ENCODE peak calls at places on chromosomes 2 and 18, in ten cellular contexts. One of them, this sample, is unnamed.
A peak's percentile ranks its signal among the peaks of the same experiment; 100 is the strongest.

GRCh38 chr18:13216732-13217465 is 1.7 kb upstream of the LDLRAD4 start:
- DNase-seq in MG63: peak; percentile 26
- DNase-seq in OCI-LY7: no peak
- DNase-seq in NT2/D1: no peak
- DNase-seq in uterus: peak; percentile 39
- DNase-seq in effector memory CD4-positive, alpha-beta T cell: peak; percentile 31
- DNase-seq in heart right ventricle: peak; percentile 53
- DNase-seq in right lobe of liver: peak; percentile 68
- DNase-seq in left ventricle myocardium inferior: peak; percentile 59
- DNase-seq in transverse colon: peak; percentile 53
- DNase-seq in this sample: peak; percentile 47

GRCh38 chr2:232838406-232838874 is 31.6 kb upstream of the SNORC start:
- DNase-seq in MG63: no peak
- DNase-seq in OCI-LY7: peak; percentile 90
- DNase-seq in NT2/D1: no peak
- DNase-seq in uterus: no peak
- DNase-seq in effector memory CD4-positive, alpha-beta T cell: peak; percentile 52
- DNase-seq in heart right ventricle: no peak
- DNase-seq in right lobe of liver: no peak
- DNase-seq in left ventricle myocardium inferior: no peak
- DNase-seq in transverse colon: peak; percentile 53
- DNase-seq in this sample: peak; percentile 46

GRCh38 chr18:60656563-60656962 is 284.0 kb upstream of the MC4R start:
- DNase-seq in MG63: no peak
- DNase-seq in OCI-LY7: no peak
- DNase-seq in NT2/D1: no peak
- DNase-seq in uterus: no peak
- DNase-seq in effector memory CD4-positive, alpha-beta T cell: no peak
- DNase-seq in heart right ventricle: no peak
- DNase-seq in right lobe of liver: no peak
- DNase-seq in left ventricle myocardium inferior: no peak
- DNase-seq in transverse colon: no peak
- DNase-seq in this sample: no peak

GRCh38 chr2:37149626-37150322 is 7.0 kb downstream of the EIF2AK2 start:
- DNase-seq in MG63: no peak
- DNase-seq in OCI-LY7: no peak
- DNase-seq in NT2/D1: no peak
- DNase-seq in uterus: no peak
- DNase-seq in effector memory CD4-positive, alpha-beta T cell: no peak
- DNase-seq in heart right ventricle: no peak
- DNase-seq in right lobe of liver: no peak
- DNase-seq in left ventricle myocardium inferior: no peak
- DNase-seq in transverse colon: no peak
- DNase-seq in this sample: no peak

GRCh38 chr2:43054367-43054766 is 172.0 kb downstream of the ZFP36L2 start:
- DNase-seq in MG63: no peak
- DNase-seq in OCI-LY7: no peak
- DNase-seq in NT2/D1: no peak
- DNase-seq in uterus: no peak
- DNase-seq in effector memory CD4-positive, alpha-beta T cell: no peak
- DNase-seq in heart right ventricle: no peak
- DNase-seq in right lobe of liver: peak; percentile 56
- DNase-seq in left ventricle myocardium inferior: no peak
- DNase-seq in transverse colon: no peak
- DNase-seq in this sample: no peak

GRCh38 chr2:141323571-141323970 is 807.2 kb downstream of the LRP1B start:
- DNase-seq in MG63: no peak
- DNase-seq in OCI-LY7: no peak
- DNase-seq in NT2/D1: no peak
- DNase-seq in uterus: no peak
- DNase-seq in effector memory CD4-positive, alpha-beta T cell: no peak
- DNase-seq in heart right ventricle: no peak
- DNase-seq in right lobe of liver: no peak
- DNase-seq in left ventricle myocardium inferior: no peak
- DNase-seq in transverse colon: no peak
- DNase-seq in this sample: no peak

GRCh38 chr2:160920791-160921303 is 239.4 kb upstream of the TANK start:
- DNase-seq in MG63: peak; percentile 88
- DNase-seq in OCI-LY7: no peak
- DNase-seq in NT2/D1: no peak
- DNase-seq in uterus: peak; percentile 79
- DNase-seq in effector memory CD4-positive, alpha-beta T cell: no peak
- DNase-seq in heart right ventricle: peak; percentile 34
- DNase-seq in right lobe of liver: no peak
- DNase-seq in left ventricle myocardium inferior: peak; percentile 28
- DNase-seq in transverse colon: no peak
- DNase-seq in this sample: no peak

GRCh38 chr2:57880446-57880845 is 166.2 kb upstream of the VRK2 start:
- DNase-seq in MG63: no peak
- DNase-seq in OCI-LY7: no peak
- DNase-seq in NT2/D1: no peak
- DNase-seq in uterus: no peak
- DNase-seq in effector memory CD4-positive, alpha-beta T cell: no peak
- DNase-seq in heart right ventricle: no peak
- DNase-seq in right lobe of liver: no peak
- DNase-seq in left ventricle myocardium inferior: no peak
- DNase-seq in transverse colon: no peak
- DNase-seq in this sample: no peak

GRCh38 chr18:6310714-6311113 is 104.0 kb downstream of the L3MBTL4 start:
- DNase-seq in MG63: no peak
- DNase-seq in OCI-LY7: no peak
- DNase-seq in NT2/D1: no peak
- DNase-seq in uterus: no peak
- DNase-seq in effector memory CD4-positive, alpha-beta T cell: no peak
- DNase-seq in heart right ventricle: no peak
- DNase-seq in right lobe of liver: no peak
- DNase-seq in left ventricle myocardium inferior: no peak
- DNase-seq in transverse colon: no peak
- DNase-seq in this sample: no peak

GRCh38 chr2:151568541-151568940 is 158.8 kb downstream of the RIF1 start:
- DNase-seq in MG63: no peak
- DNase-seq in OCI-LY7: no peak
- DNase-seq in NT2/D1: no peak
- DNase-seq in uterus: no peak
- DNase-seq in effector memory CD4-positive, alpha-beta T cell: no peak
- DNase-seq in heart right ventricle: no peak
- DNase-seq in right lobe of liver: no peak
- DNase-seq in left ventricle myocardium inferior: no peak
- DNase-seq in transverse colon: no peak
- DNase-seq in this sample: no peak

GRCh38 chr18:44552706-44553105 is 128.0 kb upstream of the SETBP1 start:
- DNase-seq in MG63: no peak
- DNase-seq in OCI-LY7: no peak
- DNase-seq in NT2/D1: peak; percentile 25
- DNase-seq in uterus: no peak
- DNase-seq in effector memory CD4-positive, alpha-beta T cell: no peak
- DNase-seq in heart right ventricle: no peak
- DNase-seq in right lobe of liver: no peak
- DNase-seq in left ventricle myocardium inferior: no peak
- DNase-seq in transverse colon: no peak
- DNase-seq in this sample: no peak

GRCh38 chr18:3540805-3541548 is 91.0 kb downstream of the TGIF1 start:
- DNase-seq in MG63: no peak
- DNase-seq in OCI-LY7: no peak
- DNase-seq in NT2/D1: no peak
- DNase-seq in uterus: no peak
- DNase-seq in effector memory CD4-positive, alpha-beta T cell: no peak
- DNase-seq in heart right ventricle: no peak
- DNase-seq in right lobe of liver: no peak
- DNase-seq in left ventricle myocardium inferior: no peak
- DNase-seq in transverse colon: peak; percentile 24
- DNase-seq in this sample: no peak

GRCh38 chr2:145617906-145618305 is 1098.0 kb upstream of the ZEB2 start:
- DNase-seq in MG63: no peak
- DNase-seq in OCI-LY7: no peak
- DNase-seq in NT2/D1: no peak
- DNase-seq in uterus: no peak
- DNase-seq in effector memory CD4-positive, alpha-beta T cell: no peak
- DNase-seq in heart right ventricle: no peak
- DNase-seq in right lobe of liver: no peak
- DNase-seq in left ventricle myocardium inferior: no peak
- DNase-seq in transverse colon: no peak
- DNase-seq in this sample: no peak

GRCh38 chr2:120450196-120450820 is 104.4 kb downstream of the INHBB start:
- DNase-seq in MG63: peak; percentile 17
- DNase-seq in OCI-LY7: no peak
- DNase-seq in NT2/D1: no peak
- DNase-seq in uterus: no peak
- DNase-seq in effector memory CD4-positive, alpha-beta T cell: no peak
- DNase-seq in heart right ventricle: no peak
- DNase-seq in right lobe of liver: no peak
- DNase-seq in left ventricle myocardium inferior: no peak
- DNase-seq in transverse colon: no peak
- DNase-seq in this sample: no peak

GRCh38 chr2:145914716-145915115 is 1394.8 kb upstream of the ZEB2 start:
- DNase-seq in MG63: no peak
- DNase-seq in OCI-LY7: no peak
- DNase-seq in NT2/D1: no peak
- DNase-seq in uterus: no peak
- DNase-seq in effector memory CD4-positive, alpha-beta T cell: no peak
- DNase-seq in heart right ventricle: no peak
- DNase-seq in right lobe of liver: no peak
- DNase-seq in left ventricle myocardium inferior: no peak
- DNase-seq in transverse colon: no peak
- DNase-seq in this sample: no peak

GRCh38 chr2:183063083-183063482 is 15.5 kb upstream of the DUSP19 start:
- DNase-seq in MG63: no peak
- DNase-seq in OCI-LY7: no peak
- DNase-seq in NT2/D1: no peak
- DNase-seq in uterus: no peak
- DNase-seq in effector memory CD4-positive, alpha-beta T cell: no peak
- DNase-seq in heart right ventricle: no peak
- DNase-seq in right lobe of liver: no peak
- DNase-seq in left ventricle myocardium inferior: no peak
- DNase-seq in transverse colon: no peak
- DNase-seq in this sample: no peak

GRCh38 chr2:27823135-27823534 is 51.6 kb downstream of the MRPL33 start:
- DNase-seq in MG63: no peak
- DNase-seq in OCI-LY7: no peak
- DNase-seq in NT2/D1: no peak
- DNase-seq in uterus: no peak
- DNase-seq in effector memory CD4-positive, alpha-beta T cell: no peak
- DNase-seq in heart right ventricle: no peak
- DNase-seq in right lobe of liver: no peak
- DNase-seq in left ventricle myocardium inferior: no peak
- DNase-seq in transverse colon: no peak
- DNase-seq in this sample: no peak

GRCh38 chr2:27822049-27822448 is 50.5 kb downstream of the MRPL33 start:
- DNase-seq in MG63: no peak
- DNase-seq in OCI-LY7: no peak
- DNase-seq in NT2/D1: no peak
- DNase-seq in uterus: no peak
- DNase-seq in effector memory CD4-positive, alpha-beta T cell: no peak
- DNase-seq in heart right ventricle: no peak
- DNase-seq in right lobe of liver: no peak
- DNase-seq in left ventricle myocardium inferior: no peak
- DNase-seq in transverse colon: no peak
- DNase-seq in this sample: no peak

GRCh38 chr2:27828305-27828704 is 56.8 kb downstream of the MRPL33 start:
- DNase-seq in MG63: no peak
- DNase-seq in OCI-LY7: no peak
- DNase-seq in NT2/D1: no peak
- DNase-seq in uterus: no peak
- DNase-seq in effector memory CD4-positive, alpha-beta T cell: no peak
- DNase-seq in heart right ventricle: no peak
- DNase-seq in right lobe of liver: no peak
- DNase-seq in left ventricle myocardium inferior: no peak
- DNase-seq in transverse colon: no peak
- DNase-seq in this sample: no peak

GRCh38 chr2:27823564-27823963 is 52.0 kb downstream of the MRPL33 start:
- DNase-seq in MG63: no peak
- DNase-seq in OCI-LY7: no peak
- DNase-seq in NT2/D1: no peak
- DNase-seq in uterus: no peak
- DNase-seq in effector memory CD4-positive, alpha-beta T cell: no peak
- DNase-seq in heart right ventricle: peak; percentile 12
- DNase-seq in right lobe of liver: no peak
- DNase-seq in left ventricle myocardium inferior: no peak
- DNase-seq in transverse colon: no peak
- DNase-seq in this sample: no peak

GRCh38 chr2:27824401-27824800 is 52.9 kb downstream of the MRPL33 start:
- DNase-seq in MG63: no peak
- DNase-seq in OCI-LY7: no peak
- DNase-seq in NT2/D1: no peak
- DNase-seq in uterus: no peak
- DNase-seq in effector memory CD4-positive, alpha-beta T cell: no peak
- DNase-seq in heart right ventricle: no peak
- DNase-seq in right lobe of liver: no peak
- DNase-seq in left ventricle myocardium inferior: no peak
- DNase-seq in transverse colon: no peak
- DNase-seq in this sample: no peak
- H3K9me3 ChIP-seq in MG63: peaks cover 5% of the 10 kb centered on the region
- H3K9me3 ChIP-seq in OCI-LY7: peaks cover 7% of the 10 kb centered on the region
- H3K9me3 ChIP-seq in NT2/D1: peaks cover 10% of the 10 kb centered on the region
- H3K9me3 ChIP-seq in uterus: no peaks in the 10 kb centered on the region
- H3K9me3 ChIP-seq in effector memory CD4-positive, alpha-beta T cell: no peaks in the 10 kb centered on the region
- H3K9me3 ChIP-seq in heart right ventricle: no peaks in the 10 kb centered on the region
- H3K9me3 ChIP-seq in right lobe of liver: no peaks in the 10 kb centered on the region
- H3K9me3 ChIP-seq in left ventricle myocardium inferior: peaks cover 10% of the 10 kb centered on the region
- H3K9me3 ChIP-seq in transverse colon: peaks cover 4% of the 10 kb centered on the region
- H3K9me3 ChIP-seq in this sample: no peaks in the 10 kb centered on the region

GRCh38 chr2:189982087-189982486 is 80.4 kb downstream of the MSTN start:
- DNase-seq in MG63: no peak
- DNase-seq in OCI-LY7: no peak
- DNase-seq in NT2/D1: no peak
- DNase-seq in uterus: no peak
- DNase-seq in effector memory CD4-positive, alpha-beta T cell: no peak
- DNase-seq in heart right ventricle: no peak
- DNase-seq in right lobe of liver: no peak
- DNase-seq in left ventricle myocardium inferior: no peak
- DNase-seq in transverse colon: no peak
- DNase-seq in this sample: no peak
- H3K9me3 ChIP-seq in MG63: peaks cover 21% of the 10 kb centered on the region
- H3K9me3 ChIP-seq in OCI-LY7: peaks cover 30% of the 10 kb centered on the region
- H3K9me3 ChIP-seq in NT2/D1: peaks cover 12% of the 10 kb centered on the region
- H3K9me3 ChIP-seq in uterus: peaks cover 7% of the 10 kb centered on the region
- H3K9me3 ChIP-seq in effector memory CD4-positive, alpha-beta T cell: peaks cover 5% of the 10 kb centered on the region
- H3K9me3 ChIP-seq in heart right ventricle: peaks cover 8% of the 10 kb centered on the region
- H3K9me3 ChIP-seq in right lobe of liver: no peaks in the 10 kb centered on the region
- H3K9me3 ChIP-seq in left ventricle myocardium inferior: peaks cover 78% of the 10 kb centered on the region
- H3K9me3 ChIP-seq in transverse colon: peaks cover 13% of the 10 kb centered on the region
- H3K9me3 ChIP-seq in this sample: peaks cover 5% of the 10 kb centered on the region

GRCh38 chr18:35252466-35252865 is 11.6 kb downstream of the ZNF397 start:
- DNase-seq in MG63: no peak
- DNase-seq in OCI-LY7: no peak
- DNase-seq in NT2/D1: no peak
- DNase-seq in uterus: no peak
- DNase-seq in effector memory CD4-positive, alpha-beta T cell: no peak
- DNase-seq in heart right ventricle: no peak
- DNase-seq in right lobe of liver: no peak
- DNase-seq in left ventricle myocardium inferior: no peak
- DNase-seq in transverse colon: no peak
- DNase-seq in this sample: no peak
- H3K9me3 ChIP-seq in MG63: peaks cover 7% of the 10 kb centered on the region
- H3K9me3 ChIP-seq in OCI-LY7: no peaks in the 10 kb centered on the region
- H3K9me3 ChIP-seq in NT2/D1: peaks cover 37% of the 10 kb centered on the region
- H3K9me3 ChIP-seq in uterus: no peaks in the 10 kb centered on the region
- H3K9me3 ChIP-seq in effector memory CD4-positive, alpha-beta T cell: peaks cover 3% of the 10 kb centered on the region
- H3K9me3 ChIP-seq in heart right ventricle: peaks cover 5% of the 10 kb centered on the region
- H3K9me3 ChIP-seq in right lobe of liver: no peaks in the 10 kb centered on the region
- H3K9me3 ChIP-seq in left ventricle myocardium inferior: peaks cover 18% of the 10 kb centered on the region
- H3K9me3 ChIP-seq in transverse colon: peaks cover 12% of the 10 kb centered on the region
- H3K9me3 ChIP-seq in this sample: peaks cover 4% of the 10 kb centered on the region

GRCh38 chr2:83142934-83143333 is 1316.1 kb downstream of the SUCLG1 start:
- DNase-seq in MG63: no peak
- DNase-seq in OCI-LY7: no peak
- DNase-seq in NT2/D1: no peak
- DNase-seq in uterus: no peak
- DNase-seq in effector memory CD4-positive, alpha-beta T cell: no peak
- DNase-seq in heart right ventricle: no peak
- DNase-seq in right lobe of liver: no peak
- DNase-seq in left ventricle myocardium inferior: no peak
- DNase-seq in transverse colon: no peak
- DNase-seq in this sample: no peak

GRCh38 chr2:83143946-83144345 is 1315.1 kb downstream of the SUCLG1 start:
- DNase-seq in MG63: no peak
- DNase-seq in OCI-LY7: no peak
- DNase-seq in NT2/D1: no peak
- DNase-seq in uterus: no peak
- DNase-seq in effector memory CD4-positive, alpha-beta T cell: no peak
- DNase-seq in heart right ventricle: no peak
- DNase-seq in right lobe of liver: no peak
- DNase-seq in left ventricle myocardium inferior: no peak
- DNase-seq in transverse colon: no peak
- DNase-seq in this sample: no peak
- H3K9me3 ChIP-seq in MG63: no peaks in the 10 kb centered on the region
- H3K9me3 ChIP-seq in OCI-LY7: no peaks in the 10 kb centered on the region
- H3K9me3 ChIP-seq in NT2/D1: no peaks in the 10 kb centered on the region
- H3K9me3 ChIP-seq in uterus: no peaks in the 10 kb centered on the region
- H3K9me3 ChIP-seq in effector memory CD4-positive, alpha-beta T cell: no peaks in the 10 kb centered on the region
- H3K9me3 ChIP-seq in heart right ventricle: no peaks in the 10 kb centered on the region
- H3K9me3 ChIP-seq in right lobe of liver: no peaks in the 10 kb centered on the region
- H3K9me3 ChIP-seq in left ventricle myocardium inferior: no peaks in the 10 kb centered on the region
- H3K9me3 ChIP-seq in transverse colon: no peaks in the 10 kb centered on the region
- H3K9me3 ChIP-seq in this sample: no peaks in the 10 kb centered on the region

This sample was measured in T-helper 17 cell.